ENCODE peak calls at places on chromosomes 12 and 14, in seven cellular contexts. R is brain microvascular endothelial cell, A is psoas muscle, P is AG09319, Q is T-helper 22 cell, W is HTR-8/SVneo, I is choroid plexus epithelial cell. H is an unnamed sample.

GRCh38 chr14:72924332-72924731 is 1.9 kb upstream of the DCAF4 start:
- DNase-seq in I (no peak), W (no peak), R (no peak), A (peak), P (no peak), Q (no peak), H (no peak)

GRCh38 chr14:51636109-51636508 is 15.6 kb upstream of the FRMD6 start:
- DNase-seq in P (no peak), Q (no peak), R (no peak), I (no peak), W (no peak), A (no peak), H (no peak)

GRCh38 chr12:78240827-78241226 is 410.1 kb downstream of the NAV3 start:
- DNase-seq in W (no peak), I (no peak), R (no peak), Q (no peak), P (no peak), A (no peak), H (peak)

GRCh38 chr12:112183141-112183581 is 57.8 kb downstream of the TRAFD1 start:
- DNase-seq in W (no peak), A (no peak), R (peak), I (peak), P (no peak), Q (no peak), H (peak)

GRCh38 chr12:113981876-113982275 is 15.8 kb upstream of the RBM19 start:
- DNase-seq in P (no peak), W (no peak), A (no peak), Q (no peak), R (no peak), I (no peak), H (no peak)

GRCh38 chr12:9760699-9761406 is at the start of gene CD69:
- DNase-seq in W (no peak), A (no peak), P (no peak), Q (peak), R (no peak), I (peak), H (no peak)

GRCh38 chr14:63896278-63896720 is 43.5 kb downstream of the SYNE2 start:
- DNase-seq in A (peak), Q (no peak), P (peak), I (peak), R (peak), W (peak), H (peak)

GRCh38 chr14:99460793-99461192 is 19.9 kb downstream of the SETD3 start:
- DNase-seq in R (no peak), A (no peak), Q (no peak), W (no peak), P (no peak), I (peak), H (no peak)

GRCh38 chr14:56549721-56550120 is 29.9 kb upstream of the TMEM260 start:
- DNase-seq in R (no peak), P (no peak), Q (no peak), A (no peak), I (peak), W (no peak), H (no peak)

GRCh38 chr12:53066594-53066978 is 12.6 kb downstream of the SPRYD3 start:
- DNase-seq in Q (no peak), W (no peak), P (no peak), I (no peak), A (peak), R (no peak), H (peak)

GRCh38 chr12:107983871-107984480 is 145.1 kb upstream of the WSCD2 start:
- DNase-seq in P (no peak), I (no peak), W (no peak), Q (no peak), R (peak), A (no peak), H (no peak)

GRCh38 chr12:54259194-54260011 is 20.5 kb downstream of the CBX5 start:
- DNase-seq in R (peak), W (peak), A (peak), Q (no peak), P (peak), I (peak), H (peak)

GRCh38 chr12:89863332-89863938 is 154.8 kb upstream of the ATP2B1 start:
- DNase-seq in W (no peak), R (no peak), I (no peak), Q (peak), P (no peak), A (no peak), H (no peak)

GRCh38 chr14:99122521-99123125 is 149.4 kb downstream of the BCL11B start:
- DNase-seq in A (no peak), P (no peak), I (no peak), W (no peak), R (no peak), Q (no peak), H (no peak)

GRCh38 chr14:99539503-99539902 is 58.3 kb downstream of the CCNK start:
- DNase-seq in Q (no peak), P (no peak), I (no peak), W (no peak), A (no peak), R (no peak), H (no peak)

GRCh38 chr12:122029620-122030426 is 8.1 kb downstream of the BCL7A start:
- DNase-seq in P (no peak), Q (no peak), W (peak), I (no peak), R (no peak), A (peak), H (no peak)

GRCh38 chr12:89235189-89235993 is 116.9 kb downstream of the DUSP6 start:
- DNase-seq in I (no peak), Q (no peak), W (no peak), R (no peak), A (no peak), P (no peak), H (no peak)

GRCh38 chr12:68864604-68865003 is 56.6 kb downstream of the MDM2 start:
- DNase-seq in P (no peak), I (no peak), Q (no peak), R (no peak), W (no peak), A (no peak), H (no peak)